ENCODE peak calls at places on chromosomes 7 and 10, in five cellular contexts. L is bronchial epithelial cell, V is neuronal stem cell, B is kidney epithelial cell, G is brain microvascular endothelial cell. M is an unnamed sample. For H3K36me3, the result is how much of the 10 kb centered on the place peaks cover.

GRCh38 chr7:142357953-142358520 is 100.2 kb upstream of the PRSS58 start:
- DNase-seq in B (peak), G (peak), V (peak), L (peak), M (peak)

GRCh38 chr7:157900011-157900410 is 563.2 kb downstream of the DNAJB6 start:
- DNase-seq in L (no peak), G (no peak), B (no peak), V (no peak), M (no peak)

GRCh38 chr10:98368644-98369043 is 46.3 kb downstream of the PYROXD2 start:
- DNase-seq in B (no peak), G (no peak), L (no peak), V (no peak), M (no peak)

GRCh38 chr10:21517134-21517982 is 8.1 kb downstream of the SKIDA1 start:
- DNase-seq in V (no peak), L (peak), B (no peak), G (no peak), M (peak)

GRCh38 chr7:123669485-123669884 is 13.8 kb downstream of the LMOD2 start:
- DNase-seq in L (no peak), G (no peak), B (no peak), V (no peak), M (no peak)

GRCh38 chr7:47091141-47091540 is 490.8 kb downstream of the TNS3 start:
- DNase-seq in L (no peak), G (peak), B (peak), V (no peak), M (peak)

GRCh38 chr10:107616463-107617131 is 452.1 kb upstream of the SORCS1 start:
- DNase-seq in V (no peak), L (peak), B (no peak), G (no peak), M (peak)

GRCh38 chr10:43843331-43844101 is 194.8 kb upstream of the ZNF32 start:
- DNase-seq in B (no peak), V (no peak), L (no peak), G (peak), M (no peak)

GRCh38 chr7:1940863-1941262 is 270.8 kb downstream of the ELFN1 start:
- DNase-seq in G (no peak), V (no peak), L (no peak), B (no peak), M (no peak)

GRCh38 chr10:122854648-122855047 is 9.0 kb upstream of the CUZD1 start:
- DNase-seq in G (peak), V (no peak), L (peak), B (peak), M (peak)

GRCh38 chr10:129568562-129569344 is 101.7 kb downstream of the MGMT start:
- DNase-seq in B (no peak), V (no peak), L (no peak), G (no peak), M (peak)

GRCh38 chr7:75966209-75966961 is 28.0 kb downstream of the TMEM120A start:
- DNase-seq in L (no peak), B (no peak), G (no peak), V (no peak), M (no peak)

GRCh38 chr7:117281562-117281961 is 41.3 kb downstream of the WNT2 start:
- DNase-seq in L (peak), G (no peak), B (no peak), V (no peak), M (no peak)

GRCh38 chr10:30818010-30818660 is 188.6 kb upstream of the LYZL2 start:
- DNase-seq in G (peak), V (no peak), B (peak), L (no peak), M (no peak)

GRCh38 chr7:157870644-157871290 is 534.0 kb downstream of the DNAJB6 start:
- DNase-seq in G (no peak), L (no peak), V (no peak), B (no peak), M (no peak)

GRCh38 chr7:44368455-44368854 is 43.1 kb upstream of the CAMK2B start:
- DNase-seq in L (no peak), B (no peak), G (no peak), V (no peak), M (no peak)

GRCh38 chr10:36126076-36126475 is 484.0 kb upstream of the FZD8 start:
- DNase-seq in L (peak), G (no peak), V (no peak), B (no peak), M (no peak)

GRCh38 chr10:123007558-123008378 is 827 bp downstream of the IKZF5 start:
- DNase-seq in B (peak), G (peak), V (peak), L (peak), M (peak)

GRCh38 chr10:79237801-79238520 is 109.3 kb upstream of the PPIF start:
- DNase-seq in V (no peak), B (no peak), L (peak), G (no peak), M (peak)

GRCh38 chr10:110840225-110840922 is 31.4 kb upstream of the PDCD4 start:
- DNase-seq in V (no peak), B (no peak), G (no peak), L (no peak), M (no peak)

GRCh38 chr7:318476-319266 is 28.7 kb downstream of the FOXL3 start:
- DNase-seq in B (no peak), V (no peak), L (no peak), G (no peak), M (no peak)

GRCh38 chr7:90836937-90837336 is 240.8 kb downstream of the CDK14 start:
- DNase-seq in B (no peak), V (no peak), L (no peak), G (no peak), M (no peak)

GRCh38 chr7:2821161-2821841 is 22.8 kb downstream of the GNA12 start:
- DNase-seq in V (no peak), B (peak), L (peak), G (no peak), M (peak)

GRCh38 chr10:132873395-132873794 is 69.0 kb downstream of the CFAP46 start:
- DNase-seq in G (no peak), V (no peak), L (no peak), B (no peak), M (no peak)

GRCh38 chr10:35598379-35598778 is 6.8 kb upstream of the GJD4 start:
- DNase-seq in L (no peak), B (no peak), V (no peak), G (no peak), M (peak)

GRCh38 chr7:151110236-151110940 is 24.1 kb downstream of the AGAP3 start:
- DNase-seq in L (no peak), B (no peak), V (no peak), G (no peak), M (no peak)

GRCh38 chr7:143248781-143249354 is 14.4 kb upstream of the GSTK1 start:
- DNase-seq in G (no peak), V (no peak), L (no peak), B (no peak), M (no peak)

GRCh38 chr7:148963583-148964509 is 64.5 kb downstream of the PDIA4 start:
- DNase-seq in G (peak), V (no peak), B (no peak), L (no peak), M (no peak)

GRCh38 chr10:58807631-58808024 is 295.0 kb downstream of the BICC1 start:
- DNase-seq in L (peak), B (no peak), V (no peak), G (no peak), M (no peak)

GRCh38 chr7:107594961-107595737 is 15.1 kb downstream of the BCAP29 start:
- DNase-seq in G (peak), L (peak), V (no peak), B (peak), M (peak)

GRCh38 chr10:72910705-72911104 is 17.2 kb downstream of the OIT3 start:
- DNase-seq in G (no peak), L (no peak), B (no peak), V (no peak), M (no peak)

GRCh38 chr10:46992794-46993552 is 81.7 kb downstream of the PTPN20 start:
- DNase-seq in L (peak), G (peak), B (no peak), V (no peak), M (peak)

GRCh38 chr10:124611738-124612137 is 132.4 kb downstream of the FAM53B start:
- DNase-seq in V (no peak), B (no peak), L (no peak), G (no peak), M (no peak)

GRCh38 chr10:91162050-91162494 is 58.4 kb upstream of the PCGF5 start:
- DNase-seq in V (no peak), B (no peak), L (peak), G (no peak), M (peak)

GRCh38 chr10:104022020-104022419 is 55.1 kb downstream of the SLK start:
- DNase-seq in G (no peak), B (no peak), L (no peak), V (no peak), M (no peak)
- H3K36me3 ChIP-seq in G (under half), B (under half), L (under half), V (half or more), M (under half)

GRCh38 chr7:29237483-29237882 is 42.9 kb downstream of the CHN2 start:
- DNase-seq in G (no peak), V (no peak), B (no peak), L (no peak), M (no peak)

GRCh38 chr7:29236071-29236580 is 41.6 kb downstream of the CHN2 start:
- DNase-seq in L (no peak), V (no peak), B (no peak), G (no peak), M (no peak)

GRCh38 chr7:29239638-29240037 is 45.1 kb downstream of the CHN2 start:
- DNase-seq in L (peak), B (no peak), V (no peak), G (no peak), M (peak)

GRCh38 chr7:29234438-29234837 is 39.9 kb downstream of the CHN2 start:
- DNase-seq in B (no peak), V (no peak), G (no peak), L (no peak), M (no peak)

DNA sequence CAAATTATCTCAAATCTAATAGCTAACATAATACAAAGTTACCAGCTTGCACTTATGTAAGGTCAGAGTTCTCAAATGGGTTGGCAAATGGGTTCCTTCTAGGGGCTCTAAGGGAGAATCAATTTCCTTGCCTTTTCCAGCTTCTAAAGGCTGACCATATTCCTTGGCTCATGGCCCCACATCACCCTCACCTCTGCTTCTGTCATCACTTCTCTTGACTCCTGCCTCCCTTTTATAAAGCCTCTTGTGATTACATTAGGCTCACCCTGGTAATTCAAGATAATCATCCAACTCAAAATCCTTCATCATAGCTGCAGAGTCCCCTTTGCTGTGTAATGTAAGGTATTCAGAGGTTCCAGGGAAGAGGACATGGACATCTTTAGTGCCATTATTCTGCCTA is 42.1 kb downstream of the CHN2 start:
- DNase-seq in B (no peak), L (no peak), V (no peak), G (no peak), M (no peak)
- H3K36me3 ChIP-seq in B (under half), L (under half), V (under half), G (under half), M (under half)

GRCh38 chr10:11562888-11563287 is 48.6 kb downstream of the USP6NL start:
- DNase-seq in L (no peak), V (no peak), G (no peak), B (no peak), M (no peak)

GRCh38 chr10:11560076-11560709 is 51.3 kb downstream of the USP6NL start:
- DNase-seq in B (no peak), L (no peak), V (no peak), G (no peak), M (no peak)

GRCh38 chr10:11568578-11568977 is 42.9 kb downstream of the USP6NL start:
- DNase-seq in B (no peak), L (no peak), G (no peak), V (no peak), M (no peak)

GRCh38 chr10:11557967-11558366 is 53.5 kb downstream of the USP6NL start:
- DNase-seq in V (no peak), B (no peak), G (no peak), L (no peak), M (no peak)

GRCh38 chr10:11563936-11564335 is 47.5 kb downstream of the USP6NL start:
- DNase-seq in L (peak), G (no peak), V (no peak), B (no peak), M (peak)
- H3K36me3 ChIP-seq in L (under half), G (under half), V (under half), B (under half), M (under half)

GRCh38 chr7:73688288-73688687 is 4.9 kb downstream of the BUD23 start:
- DNase-seq in L (no peak), V (no peak), G (no peak), B (no peak), M (no peak)
- H3K36me3 ChIP-seq in L (under half), V (half or more), G (under half), B (under half), M (under half)

GRCh38 chr10:102657451-102657850 is 13.2 kb downstream of the TRIM8 start:
- DNase-seq in V (no peak), B (no peak), L (no peak), G (no peak), M (no peak)
- H3K36me3 ChIP-seq in V (half or more), B (under half), L (under half), G (half or more), M (under half)

GRCh38 chr7:87187120-87187519 is 32.4 kb downstream of the TMEM243 start:
- DNase-seq in L (no peak), B (no peak), V (no peak), G (no peak), M (no peak)

GRCh38 chr7:87188930-87189329 is 30.6 kb downstream of the TMEM243 start:
- DNase-seq in G (no peak), B (no peak), L (no peak), V (no peak), M (no peak)

GRCh38 chr7:87193912-87194311 is 25.6 kb downstream of the TMEM243 start:
- DNase-seq in B (no peak), L (no peak), G (no peak), V (no peak), M (no peak)

GRCh38 chr7:87192784-87193487 is 26.6 kb downstream of the TMEM243 start:
- DNase-seq in B (no peak), L (no peak), G (no peak), V (no peak), M (no peak)

GRCh38 chr7:87190806-87191205 is 28.7 kb downstream of the TMEM243 start:
- DNase-seq in G (no peak), B (no peak), V (no peak), L (no peak), M (no peak)
- H3K36me3 ChIP-seq in G (half or more), B (under half), V (half or more), L (under half), M (under half)

M was measured in mesendoderm.